ENCODE peak calls at places on chromosome 16, in ten cellular contexts. One of them, this sample, is unnamed.

GRCh38 chr16:55502801-55503366 is 6.0 kb upstream of the LPCAT2 start:
- DNase-seq in stimulated activated CD8-positive, alpha-beta memory T cell treated with anti-CD3 and anti-CD28 coated beads, Interleukin-4, amount 100 ng/mL, for 1 hour: no peak
- DNase-seq in A549: peak; percentile 68
- DNase-seq in dorsolateral prefrontal cortex: peak; percentile 91
- DNase-seq in RPMI7951: peak; percentile 99
- DNase-seq in T-helper 22 cell: no peak
- DNase-seq in NCI-H2227 treated with DMSO at 0.1 percent for 48 hours: no peak
- DNase-seq in left colon: peak; percentile 94
- DNase-seq in cardiac fibroblast: peak; percentile 93
- DNase-seq in activated T-cell treated with anti-CD3 and anti-CD28 coated beads for 1 hour: no peak
- DNase-seq in this sample: no peak

GRCh38 chr16:80231118-80231515 is 309.7 kb upstream of the DYNLRB2 start:
- DNase-seq in activated T-cell treated with anti-CD3 and anti-CD28 coated beads for 1 hour: no peak
- DNase-seq in left colon: no peak
- DNase-seq in stimulated activated CD8-positive, alpha-beta memory T cell treated with anti-CD3 and anti-CD28 coated beads, Interleukin-4, amount 100 ng/mL, for 1 hour: no peak
- DNase-seq in cardiac fibroblast: peak; percentile 13
- DNase-seq in A549: no peak
- DNase-seq in dorsolateral prefrontal cortex: no peak
- DNase-seq in T-helper 22 cell: no peak
- DNase-seq in RPMI7951: no peak
- DNase-seq in NCI-H2227 treated with DMSO at 0.1 percent for 48 hours: no peak
- DNase-seq in this sample: no peak

GRCh38 chr16:75262800-75263127 is 11.3 kb upstream of the BCAR1 start:
- DNase-seq in dorsolateral prefrontal cortex: no peak
- DNase-seq in left colon: no peak
- DNase-seq in NCI-H2227 treated with DMSO at 0.1 percent for 48 hours: no peak
- DNase-seq in cardiac fibroblast: no peak
- DNase-seq in stimulated activated CD8-positive, alpha-beta memory T cell treated with anti-CD3 and anti-CD28 coated beads, Interleukin-4, amount 100 ng/mL, for 1 hour: no peak
- DNase-seq in RPMI7951: no peak
- DNase-seq in activated T-cell treated with anti-CD3 and anti-CD28 coated beads for 1 hour: no peak
- DNase-seq in A549: no peak
- DNase-seq in T-helper 22 cell: no peak
- DNase-seq in this sample: no peak

GRCh38 chr16:10297341-10298006 is 88.4 kb upstream of the ATF7IP2 start:
- DNase-seq in NCI-H2227 treated with DMSO at 0.1 percent for 48 hours: no peak
- DNase-seq in left colon: peak; percentile 18
- DNase-seq in A549: no peak
- DNase-seq in dorsolateral prefrontal cortex: no peak
- DNase-seq in stimulated activated CD8-positive, alpha-beta memory T cell treated with anti-CD3 and anti-CD28 coated beads, Interleukin-4, amount 100 ng/mL, for 1 hour: no peak
- DNase-seq in RPMI7951: no peak
- DNase-seq in activated T-cell treated with anti-CD3 and anti-CD28 coated beads for 1 hour: no peak
- DNase-seq in cardiac fibroblast: no peak
- DNase-seq in T-helper 22 cell: no peak
- DNase-seq in this sample: peak; percentile 43

GRCh38 chr16:27749946-27750345 is 200.0 kb downstream of the KATNIP start:
- DNase-seq in cardiac fibroblast: no peak
- DNase-seq in A549: no peak
- DNase-seq in T-helper 22 cell: no peak
- DNase-seq in dorsolateral prefrontal cortex: no peak
- DNase-seq in RPMI7951: no peak
- DNase-seq in NCI-H2227 treated with DMSO at 0.1 percent for 48 hours: no peak
- DNase-seq in left colon: no peak
- DNase-seq in activated T-cell treated with anti-CD3 and anti-CD28 coated beads for 1 hour: no peak
- DNase-seq in stimulated activated CD8-positive, alpha-beta memory T cell treated with anti-CD3 and anti-CD28 coated beads, Interleukin-4, amount 100 ng/mL, for 1 hour: no peak
- DNase-seq in this sample: no peak

GRCh38 chr16:30896203-30896889 is at the start of gene CTF1:
- DNase-seq in stimulated activated CD8-positive, alpha-beta memory T cell treated with anti-CD3 and anti-CD28 coated beads, Interleukin-4, amount 100 ng/mL, for 1 hour: no peak
- DNase-seq in activated T-cell treated with anti-CD3 and anti-CD28 coated beads for 1 hour: no peak
- DNase-seq in RPMI7951: peak; percentile 45
- DNase-seq in dorsolateral prefrontal cortex: peak; percentile 62
- DNase-seq in NCI-H2227 treated with DMSO at 0.1 percent for 48 hours: no peak
- DNase-seq in A549: no peak
- DNase-seq in left colon: peak; percentile 60
- DNase-seq in cardiac fibroblast: peak; percentile 84
- DNase-seq in T-helper 22 cell: no peak
- DNase-seq in this sample: peak; percentile 38

GRCh38 chr16:57621521-57622268 is 6.7 kb upstream of the ADGRG1 start:
- DNase-seq in T-helper 22 cell: no peak
- DNase-seq in NCI-H2227 treated with DMSO at 0.1 percent for 48 hours: no peak
- DNase-seq in activated T-cell treated with anti-CD3 and anti-CD28 coated beads for 1 hour: no peak
- DNase-seq in cardiac fibroblast: no peak
- DNase-seq in stimulated activated CD8-positive, alpha-beta memory T cell treated with anti-CD3 and anti-CD28 coated beads, Interleukin-4, amount 100 ng/mL, for 1 hour: no peak
- DNase-seq in dorsolateral prefrontal cortex: peak; percentile 36
- DNase-seq in RPMI7951: no peak
- DNase-seq in left colon: no peak
- DNase-seq in A549: no peak
- DNase-seq in this sample: no peak

GRCh38 chr16:53945996-53946395 is 242.0 kb downstream of the FTO start:
- DNase-seq in cardiac fibroblast: peak; percentile 77
- DNase-seq in NCI-H2227 treated with DMSO at 0.1 percent for 48 hours: peak; percentile 39
- DNase-seq in stimulated activated CD8-positive, alpha-beta memory T cell treated with anti-CD3 and anti-CD28 coated beads, Interleukin-4, amount 100 ng/mL, for 1 hour: no peak
- DNase-seq in dorsolateral prefrontal cortex: no peak
- DNase-seq in left colon: no peak
- DNase-seq in activated T-cell treated with anti-CD3 and anti-CD28 coated beads for 1 hour: no peak
- DNase-seq in A549: peak; percentile 45
- DNase-seq in T-helper 22 cell: no peak
- DNase-seq in RPMI7951: peak; percentile 51
- DNase-seq in this sample: no peak

GRCh38 chr16:14249291-14250032 is 178.3 kb downstream of the MRTFB start:
- DNase-seq in dorsolateral prefrontal cortex: no peak
- DNase-seq in NCI-H2227 treated with DMSO at 0.1 percent for 48 hours: peak; percentile 23
- DNase-seq in activated T-cell treated with anti-CD3 and anti-CD28 coated beads for 1 hour: peak; percentile 24
- DNase-seq in left colon: peak; percentile 27
- DNase-seq in T-helper 22 cell: no peak
- DNase-seq in stimulated activated CD8-positive, alpha-beta memory T cell treated with anti-CD3 and anti-CD28 coated beads, Interleukin-4, amount 100 ng/mL, for 1 hour: peak; percentile 3
- DNase-seq in RPMI7951: peak; percentile 33
- DNase-seq in A549: peak; percentile 46
- DNase-seq in cardiac fibroblast: peak; percentile 64
- DNase-seq in this sample: no peak

GRCh38 chr16:24257965-24258364 is 1.8 kb downstream of the CACNG3 start:
- DNase-seq in activated T-cell treated with anti-CD3 and anti-CD28 coated beads for 1 hour: no peak
- DNase-seq in stimulated activated CD8-positive, alpha-beta memory T cell treated with anti-CD3 and anti-CD28 coated beads, Interleukin-4, amount 100 ng/mL, for 1 hour: no peak
- DNase-seq in NCI-H2227 treated with DMSO at 0.1 percent for 48 hours: no peak
- DNase-seq in T-helper 22 cell: no peak
- DNase-seq in left colon: no peak
- DNase-seq in A549: peak; percentile 7
- DNase-seq in cardiac fibroblast: peak; percentile 7
- DNase-seq in RPMI7951: no peak
- DNase-seq in dorsolateral prefrontal cortex: no peak
- DNase-seq in this sample: no peak

GRCh38 chr16:57688987-57689771 is 5.4 kb upstream of the DRC7 start:
- DNase-seq in NCI-H2227 treated with DMSO at 0.1 percent for 48 hours: no peak
- DNase-seq in activated T-cell treated with anti-CD3 and anti-CD28 coated beads for 1 hour: no peak
- DNase-seq in A549: no peak
- DNase-seq in dorsolateral prefrontal cortex: no peak
- DNase-seq in stimulated activated CD8-positive, alpha-beta memory T cell treated with anti-CD3 and anti-CD28 coated beads, Interleukin-4, amount 100 ng/mL, for 1 hour: no peak
- DNase-seq in left colon: no peak
- DNase-seq in RPMI7951: no peak
- DNase-seq in T-helper 22 cell: no peak
- DNase-seq in cardiac fibroblast: no peak
- DNase-seq in this sample: no peak

GRCh38 chr16:85057948-85058347 is 30.4 kb downstream of the KIAA0513 start:
- DNase-seq in T-helper 22 cell: no peak
- DNase-seq in activated T-cell treated with anti-CD3 and anti-CD28 coated beads for 1 hour: no peak
- DNase-seq in A549: no peak
- DNase-seq in left colon: no peak
- DNase-seq in dorsolateral prefrontal cortex: no peak
- DNase-seq in NCI-H2227 treated with DMSO at 0.1 percent for 48 hours: no peak
- DNase-seq in stimulated activated CD8-positive, alpha-beta memory T cell treated with anti-CD3 and anti-CD28 coated beads, Interleukin-4, amount 100 ng/mL, for 1 hour: no peak
- DNase-seq in cardiac fibroblast: no peak
- DNase-seq in RPMI7951: no peak
- DNase-seq in this sample: no peak

GRCh38 chr16:80573700-80574120 is 32.9 kb downstream of the DYNLRB2 start:
- DNase-seq in T-helper 22 cell: no peak
- DNase-seq in cardiac fibroblast: no peak
- DNase-seq in left colon: no peak
- DNase-seq in NCI-H2227 treated with DMSO at 0.1 percent for 48 hours: peak; percentile 69
- DNase-seq in activated T-cell treated with anti-CD3 and anti-CD28 coated beads for 1 hour: no peak
- DNase-seq in dorsolateral prefrontal cortex: no peak
- DNase-seq in A549: no peak
- DNase-seq in stimulated activated CD8-positive, alpha-beta memory T cell treated with anti-CD3 and anti-CD28 coated beads, Interleukin-4, amount 100 ng/mL, for 1 hour: no peak
- DNase-seq in RPMI7951: no peak
- DNase-seq in this sample: no peak

GRCh38 chr16:57941016-57941656 is 29.8 kb downstream of the CNGB1 start:
- DNase-seq in stimulated activated CD8-positive, alpha-beta memory T cell treated with anti-CD3 and anti-CD28 coated beads, Interleukin-4, amount 100 ng/mL, for 1 hour: no peak
- DNase-seq in NCI-H2227 treated with DMSO at 0.1 percent for 48 hours: peak; percentile 40
- DNase-seq in RPMI7951: peak; percentile 51
- DNase-seq in dorsolateral prefrontal cortex: peak; percentile 66
- DNase-seq in A549: no peak
- DNase-seq in T-helper 22 cell: no peak
- DNase-seq in left colon: peak; percentile 34
- DNase-seq in cardiac fibroblast: peak; percentile 28
- DNase-seq in activated T-cell treated with anti-CD3 and anti-CD28 coated beads for 1 hour: no peak
- DNase-seq in this sample: no peak

GRCh38 chr16:12381662-12382061 is 405.1 kb downstream of the SNX29 start:
- DNase-seq in T-helper 22 cell: no peak
- DNase-seq in left colon: no peak
- DNase-seq in RPMI7951: no peak
- DNase-seq in activated T-cell treated with anti-CD3 and anti-CD28 coated beads for 1 hour: no peak
- DNase-seq in dorsolateral prefrontal cortex: no peak
- DNase-seq in NCI-H2227 treated with DMSO at 0.1 percent for 48 hours: no peak
- DNase-seq in stimulated activated CD8-positive, alpha-beta memory T cell treated with anti-CD3 and anti-CD28 coated beads, Interleukin-4, amount 100 ng/mL, for 1 hour: no peak
- DNase-seq in A549: no peak
- DNase-seq in cardiac fibroblast: no peak
- DNase-seq in this sample: no peak

GRCh38 chr16:75481475-75481874 is 13.8 kb downstream of the CHST6 start:
- DNase-seq in dorsolateral prefrontal cortex: no peak
- DNase-seq in T-helper 22 cell: no peak
- DNase-seq in RPMI7951: peak; percentile 31
- DNase-seq in NCI-H2227 treated with DMSO at 0.1 percent for 48 hours: no peak
- DNase-seq in A549: peak; percentile 61
- DNase-seq in left colon: no peak
- DNase-seq in activated T-cell treated with anti-CD3 and anti-CD28 coated beads for 1 hour: no peak
- DNase-seq in stimulated activated CD8-positive, alpha-beta memory T cell treated with anti-CD3 and anti-CD28 coated beads, Interleukin-4, amount 100 ng/mL, for 1 hour: no peak
- DNase-seq in cardiac fibroblast: no peak
- DNase-seq in this sample: no peak

GRCh38 chr16:10866196-10866976 is 10.6 kb upstream of the CIITA start:
- DNase-seq in NCI-H2227 treated with DMSO at 0.1 percent for 48 hours: no peak
- DNase-seq in dorsolateral prefrontal cortex: no peak
- DNase-seq in A549: no peak
- DNase-seq in left colon: no peak
- DNase-seq in stimulated activated CD8-positive, alpha-beta memory T cell treated with anti-CD3 and anti-CD28 coated beads, Interleukin-4, amount 100 ng/mL, for 1 hour: no peak
- DNase-seq in RPMI7951: no peak
- DNase-seq in cardiac fibroblast: no peak
- DNase-seq in activated T-cell treated with anti-CD3 and anti-CD28 coated beads for 1 hour: no peak
- DNase-seq in T-helper 22 cell: no peak
- DNase-seq in this sample: no peak

GRCh38 chr16:86984975-86985655 is 332.1 kb downstream of the C16orf95 start:
- DNase-seq in dorsolateral prefrontal cortex: no peak
- DNase-seq in RPMI7951: peak; percentile 76
- DNase-seq in activated T-cell treated with anti-CD3 and anti-CD28 coated beads for 1 hour: no peak
- DNase-seq in cardiac fibroblast: no peak
- DNase-seq in NCI-H2227 treated with DMSO at 0.1 percent for 48 hours: no peak
- DNase-seq in stimulated activated CD8-positive, alpha-beta memory T cell treated with anti-CD3 and anti-CD28 coated beads, Interleukin-4, amount 100 ng/mL, for 1 hour: no peak
- DNase-seq in T-helper 22 cell: no peak
- DNase-seq in A549: no peak
- DNase-seq in left colon: no peak
- DNase-seq in this sample: no peak

GRCh38 chr16:11258553-11259287 is 2.7 kb upstream of the SOCS1 start:
- DNase-seq in RPMI7951: peak; percentile 75
- DNase-seq in A549: no peak
- DNase-seq in NCI-H2227 treated with DMSO at 0.1 percent for 48 hours: no peak
- DNase-seq in cardiac fibroblast: peak; percentile 6
- DNase-seq in stimulated activated CD8-positive, alpha-beta memory T cell treated with anti-CD3 and anti-CD28 coated beads, Interleukin-4, amount 100 ng/mL, for 1 hour: no peak
- DNase-seq in activated T-cell treated with anti-CD3 and anti-CD28 coated beads for 1 hour: no peak
- DNase-seq in left colon: peak; percentile 68
- DNase-seq in dorsolateral prefrontal cortex: peak; percentile 72
- DNase-seq in T-helper 22 cell: no peak
- DNase-seq in this sample: no peak

GRCh38 chr16:53664724-53665345 is 38.8 kb downstream of the RPGRIP1L start:
- DNase-seq in NCI-H2227 treated with DMSO at 0.1 percent for 48 hours: no peak
- DNase-seq in T-helper 22 cell: no peak
- DNase-seq in cardiac fibroblast: peak; percentile 75
- DNase-seq in stimulated activated CD8-positive, alpha-beta memory T cell treated with anti-CD3 and anti-CD28 coated beads, Interleukin-4, amount 100 ng/mL, for 1 hour: no peak
- DNase-seq in dorsolateral prefrontal cortex: no peak
- DNase-seq in A549: no peak
- DNase-seq in activated T-cell treated with anti-CD3 and anti-CD28 coated beads for 1 hour: no peak
- DNase-seq in RPMI7951: peak; percentile 95
- DNase-seq in left colon: no peak
- DNase-seq in this sample: no peak

GRCh38 chr16:50996166-50996565 is 154.9 kb downstream of the SALL1 start:
- DNase-seq in RPMI7951: no peak
- DNase-seq in left colon: no peak
- DNase-seq in NCI-H2227 treated with DMSO at 0.1 percent for 48 hours: no peak
- DNase-seq in cardiac fibroblast: no peak
- DNase-seq in T-helper 22 cell: no peak
- DNase-seq in activated T-cell treated with anti-CD3 and anti-CD28 coated beads for 1 hour: no peak
- DNase-seq in A549: no peak
- DNase-seq in dorsolateral prefrontal cortex: no peak
- DNase-seq in stimulated activated CD8-positive, alpha-beta memory T cell treated with anti-CD3 and anti-CD28 coated beads, Interleukin-4, amount 100 ng/mL, for 1 hour: no peak
- DNase-seq in this sample: no peak

GRCh38 chr16:78102865-78103264 is 3.4 kb downstream of the WWOX start:
- DNase-seq in dorsolateral prefrontal cortex: peak; percentile 62
- DNase-seq in cardiac fibroblast: no peak
- DNase-seq in activated T-cell treated with anti-CD3 and anti-CD28 coated beads for 1 hour: no peak
- DNase-seq in NCI-H2227 treated with DMSO at 0.1 percent for 48 hours: no peak
- DNase-seq in stimulated activated CD8-positive, alpha-beta memory T cell treated with anti-CD3 and anti-CD28 coated beads, Interleukin-4, amount 100 ng/mL, for 1 hour: no peak
- DNase-seq in T-helper 22 cell: no peak
- DNase-seq in RPMI7951: no peak
- DNase-seq in left colon: no peak
- DNase-seq in A549: no peak
- DNase-seq in this sample: no peak

GRCh38 chr16:15427648-15428239 is 6.6 kb upstream of the BMERB1 start:
- DNase-seq in cardiac fibroblast: peak; percentile 86
- DNase-seq in RPMI7951: peak; percentile 75
- DNase-seq in left colon: peak; percentile 69
- DNase-seq in NCI-H2227 treated with DMSO at 0.1 percent for 48 hours: peak; percentile 19
- DNase-seq in A549: peak; percentile 82
- DNase-seq in T-helper 22 cell: no peak
- DNase-seq in dorsolateral prefrontal cortex: peak; percentile 62
- DNase-seq in stimulated activated CD8-positive, alpha-beta memory T cell treated with anti-CD3 and anti-CD28 coated beads, Interleukin-4, amount 100 ng/mL, for 1 hour: peak; percentile 21
- DNase-seq in activated T-cell treated with anti-CD3 and anti-CD28 coated beads for 1 hour: peak; percentile 49
- DNase-seq in this sample: peak; percentile 22

GRCh38 chr16:48608871-48609452 is 1.0 kb downstream of the N4BP1 start:
- DNase-seq in stimulated activated CD8-positive, alpha-beta memory T cell treated with anti-CD3 and anti-CD28 coated beads, Interleukin-4, amount 100 ng/mL, for 1 hour: no peak
- DNase-seq in cardiac fibroblast: no peak
- DNase-seq in dorsolateral prefrontal cortex: no peak
- DNase-seq in left colon: no peak
- DNase-seq in A549: no peak
- DNase-seq in NCI-H2227 treated with DMSO at 0.1 percent for 48 hours: no peak
- DNase-seq in T-helper 22 cell: no peak
- DNase-seq in RPMI7951: peak; percentile 24
- DNase-seq in activated T-cell treated with anti-CD3 and anti-CD28 coated beads for 1 hour: no peak
- DNase-seq in this sample: no peak